ENCODE peak calls at places on chromosomes 3 and 15, in seven cellular contexts. X, P, W, S, B, K and L are unnamed samples.

GRCh38 chr15:101020945-101021344 is 101.8 kb downstream of the LRRK1 start:
- DNase-seq in W (no peak), B (no peak), K (peak), X (no peak), P (no peak), S (no peak), L (peak)

GRCh38 chr3:136698361-136698760 is 53.8 kb downstream of the STAG1 start:
- DNase-seq in S (no peak), X (no peak), P (no peak), B (no peak), K (no peak), W (no peak), L (no peak)

GRCh38 chr3:48715179-48715800 is 1.7 kb downstream of the IP6K2 start:
- DNase-seq in X (peak), P (peak), B (no peak), W (no peak), S (no peak), K (no peak), L (peak)

GRCh38 chr3:47910777-47911440 is 105.3 kb downstream of the MAP4 start:
- DNase-seq in S (no peak), W (no peak), K (no peak), X (peak), B (no peak), P (no peak), L (peak)

GRCh38 chr15:39643747-39644520 is 63.1 kb downstream of the THBS1 start:
- DNase-seq in X (no peak), K (no peak), B (no peak), P (no peak), W (no peak), S (no peak), L (no peak)

GRCh38 chr15:64772488-64772887 is 2.9 kb downstream of the RBPMS2 start:
- DNase-seq in B (no peak), P (no peak), K (no peak), S (no peak), W (no peak), X (no peak), L (no peak)

GRCh38 chr3:185361920-185362319 is 1.0 kb upstream of the MAP3K13 start:
- DNase-seq in B (no peak), K (no peak), X (no peak), P (no peak), S (no peak), W (no peak), L (no peak)

GRCh38 chr15:23420806-23421575 is 26.1 kb downstream of the GOLGA6L2 start:
- DNase-seq in X (no peak), K (no peak), P (no peak), B (no peak), W (no peak), S (no peak), L (no peak)

GRCh38 chr3:31941230-31941632 is 39.8 kb downstream of the OSBPL10 start:
- DNase-seq in P (no peak), B (no peak), W (no peak), X (no peak), S (no peak), K (no peak), L (no peak)

GRCh38 chr15:77944002-77944867 is 133.3 kb downstream of the TBC1D2B start:
- DNase-seq in P (peak), K (peak), B (peak), W (peak), S (peak), X (peak), L (peak)

GRCh38 chr15:57333487-57333886 is 42.8 kb upstream of the CGNL1 start:
- DNase-seq in X (no peak), B (no peak), K (no peak), P (no peak), S (no peak), W (no peak), L (no peak)

GRCh38 chr3:16028604-16029003 is 145.9 kb upstream of the GALNT15 start:
- DNase-seq in P (no peak), B (no peak), S (no peak), W (no peak), K (no peak), X (no peak), L (no peak)